ENCODE peak calls at places on chromosomes 16 and 17, in six cellular contexts. Y, D, L, F, P and T are unnamed samples.

GRCh38 chr17:81264640-81265039 is 25.5 kb downstream of the NDUFAF8 start:
- DNase-seq in Y (no peak), D (no peak), L (no peak), F (no peak), P (no peak), T (no peak)

GRCh38 chr16:3020247-3020603 is at the start of gene TNFRSF12A:
- DNase-seq in Y (peak; percentile 94), D (peak; percentile 82), L (peak; percentile 93), F (peak; percentile 93), P (peak; percentile 87), T (peak; percentile 92)

GRCh38 chr16:55326261-55326802 is 2.3 kb downstream of the IRX6 start:
- DNase-seq in Y (no peak), D (no peak), L (no peak), F (peak; percentile 22), P (no peak), T (no peak)

GRCh38 chr17:55319933-55320593 is 55.3 kb downstream of the HLF start:
- DNase-seq in Y (no peak), D (no peak), L (no peak), F (no peak), P (peak; percentile 30), T (no peak)

GRCh38 chr16:30010817-30011504 is at the start of gene DOC2A:
- DNase-seq in Y (no peak), D (no peak), L (peak; percentile 43), F (peak; percentile 78), P (no peak), T (peak; percentile 56)

GRCh38 chr16:75754126-75754525 is 27.8 kb upstream of the CPHXL start:
- DNase-seq in Y (no peak), D (no peak), L (no peak), F (no peak), P (peak; percentile 94), T (no peak)

GRCh38 chr16:75087040-75087979 is 29.3 kb downstream of the LDHD start:
- DNase-seq in Y (no peak), D (no peak), L (peak; percentile 44), F (no peak), P (peak; percentile 27), T (no peak)

GRCh38 chr17:64095144-64095882 is 34.6 kb downstream of the ERN1 start:
- DNase-seq in Y (no peak), D (no peak), L (no peak), F (no peak), P (peak; percentile 97), T (no peak)

GRCh38 chr16:17607075-17607509 is 136.3 kb upstream of the XYLT1 start:
- DNase-seq in Y (no peak), D (no peak), L (no peak), F (no peak), P (no peak), T (no peak)

GRCh38 chr16:84227548-84227947 is 12.3 kb downstream of the KCNG4 start:
- DNase-seq in Y (no peak), D (no peak), L (no peak), F (no peak), P (no peak), T (no peak)

GRCh38 chr17:82241183-82241925 is 12.5 kb downstream of the SLC16A3 start:
- DNase-seq in Y (peak; percentile 93), D (peak; percentile 74), L (peak; percentile 88), F (no peak), P (peak; percentile 81), T (peak; percentile 83)

GRCh38 chr16:6484931-6485330 is 847.7 kb upstream of the RBFOX1 start:
- DNase-seq in Y (no peak), D (no peak), L (no peak), F (no peak), P (peak; percentile 41), T (no peak)

GRCh38 chr17:48374650-48375230 is 55.3 kb downstream of the SKAP1 start:
- DNase-seq in Y (no peak), D (peak; percentile 74), L (peak; percentile 5), F (peak; percentile 74), P (peak; percentile 22), T (no peak)

GRCh38 chr17:74763565-74764387 is 12.4 kb downstream of the NAT9 start:
- DNase-seq in Y (no peak), D (peak; percentile 70), L (no peak), F (peak; percentile 93), P (no peak), T (no peak)

GRCh38 chr17:82449883-82450356 is 632 bp downstream of the CYBC1 start:
- DNase-seq in Y (no peak), D (no peak), L (peak; percentile 35), F (no peak), P (no peak), T (peak; percentile 23)

GRCh38 chr16:27651299-27651698 is 101.4 kb downstream of the KATNIP start:
- DNase-seq in Y (no peak), D (no peak), L (no peak), F (no peak), P (no peak), T (no peak)

GRCh38 chr16:12260647-12261262 is 284.2 kb downstream of the SNX29 start:
- DNase-seq in Y (no peak), D (peak; percentile 71), L (no peak), F (peak; percentile 71), P (peak; percentile 10), T (peak; percentile 76)

GRCh38 chr17:10091051-10091450 is 107.4 kb downstream of the GAS7 start:
- DNase-seq in Y (no peak), D (no peak), L (no peak), F (no peak), P (no peak), T (no peak)

GRCh38 chr17:39678340-39679116 is 9.3 kb downstream of the PGAP3 start:
- DNase-seq in Y (no peak), D (no peak), L (no peak), F (no peak), P (no peak), T (peak; percentile 55)

GRCh38 chr17:39677072-39677471 is 8.8 kb downstream of the PNMT start:
- DNase-seq in Y (no peak), D (no peak), L (no peak), F (no peak), P (no peak), T (peak; percentile 40)

GRCh38 chr17:39677581-39678339 is 9.5 kb downstream of the PNMT start:
- DNase-seq in Y (peak; percentile 94), D (no peak), L (no peak), F (no peak), P (no peak), T (peak; percentile 92)

GRCh38 chr17:39676198-39676819 is 8.1 kb downstream of the PNMT start:
- DNase-seq in Y (peak; percentile 90), D (peak; percentile 51), L (peak; percentile 23), F (no peak), P (peak; percentile 44), T (peak; percentile 93)

DNA sequence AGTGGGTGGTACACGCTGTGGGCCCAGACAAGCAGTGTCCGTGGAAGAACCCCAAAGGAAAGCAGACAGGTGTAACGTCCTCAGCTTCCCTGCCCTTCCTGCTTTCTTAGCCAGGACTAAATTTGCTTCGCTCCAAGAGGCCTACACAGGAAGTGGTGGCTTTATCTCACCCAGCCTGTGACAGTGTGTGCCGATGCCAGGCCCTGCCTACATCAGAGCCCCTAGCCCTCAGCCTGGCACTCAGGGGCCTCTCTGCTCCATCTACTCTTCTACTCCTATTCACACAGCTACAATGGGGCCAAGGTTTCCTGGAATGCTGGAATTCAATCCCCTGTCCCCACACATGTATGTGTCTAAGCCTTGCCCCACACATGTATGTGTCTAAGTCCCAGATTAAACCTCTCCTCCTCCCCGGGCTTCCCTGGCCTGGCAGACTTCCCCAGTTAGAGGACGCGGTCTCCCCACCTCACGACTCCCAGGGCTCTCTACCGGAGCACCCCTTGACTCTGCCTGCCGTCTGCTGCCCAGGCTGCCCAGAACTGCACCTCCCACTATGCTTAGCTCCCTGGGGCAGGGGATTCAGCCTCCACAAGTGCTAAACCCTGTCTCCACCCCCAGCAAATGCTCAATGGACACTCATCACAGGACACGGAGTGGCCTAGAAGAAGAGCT is 8.2 kb downstream of the PGAP3 start:
- DNase-seq in Y (no peak), D (no peak), L (no peak), F (no peak), P (no peak), T (peak; percentile 72)
- H3K4me3 ChIP-seq in Y (no peak overlapping the region), D (no peak overlapping the region), L (no peak overlapping the region), F (no peak overlapping the region), P (no peak overlapping the region), T (no peak overlapping the region)

DNA sequence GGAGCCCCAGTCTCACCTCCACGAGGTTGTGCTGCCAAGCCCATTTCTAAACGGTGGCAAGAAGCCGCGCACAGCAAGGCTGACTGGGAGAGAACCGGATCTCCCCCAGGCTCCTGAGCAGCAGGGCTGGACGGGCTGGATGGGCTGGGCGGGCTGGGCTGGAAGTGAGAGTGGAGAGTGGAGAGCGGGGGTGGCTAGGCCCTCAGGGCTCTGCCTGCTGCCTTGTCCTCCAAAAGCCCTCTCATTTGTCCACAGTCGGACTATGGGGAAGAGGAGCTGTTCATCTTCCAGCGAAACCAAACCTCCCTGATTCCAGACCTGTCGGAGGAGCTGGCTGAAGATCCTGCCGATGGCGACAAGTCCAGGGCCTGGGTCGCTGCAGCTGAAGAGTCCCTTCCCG is 3.2 kb downstream of the DNAAF8 start:
- DNase-seq in Y (no peak), D (no peak), L (no peak), F (no peak), P (peak; percentile 8), T (no peak)
- H3K4me3 ChIP-seq in Y (no peak overlapping the region), D (no peak overlapping the region), L (no peak overlapping the region), F (no peak overlapping the region), P (no peak overlapping the region), T (no peak overlapping the region)

GRCh38 chr17:47298712-47299111 is 25.0 kb upstream of the EFCAB13 start:
- DNase-seq in Y (no peak), D (no peak), L (no peak), F (no peak), P (no peak), T (no peak)
- H3K4me3 ChIP-seq in Y (no peak overlapping the region), D (no peak overlapping the region), L (no peak overlapping the region), F (no peak overlapping the region), P (no peak overlapping the region), T (no peak overlapping the region)

GRCh38 chr16:86221085-86221484 is 289.2 kb upstream of the FOXF1 start:
- DNase-seq in Y (peak; percentile 45), D (no peak), L (no peak), F (no peak), P (no peak), T (no peak)

GRCh38 chr16:86224126-86224525 is 286.2 kb upstream of the FOXF1 start:
- DNase-seq in Y (peak; percentile 21), D (no peak), L (no peak), F (no peak), P (no peak), T (no peak)

GRCh38 chr16:86224629-86225028 is 285.7 kb upstream of the FOXF1 start:
- DNase-seq in Y (no peak), D (no peak), L (no peak), F (no peak), P (no peak), T (no peak)

GRCh38 chr16:86222541-86222940 is 287.8 kb upstream of the FOXF1 start:
- DNase-seq in Y (peak; percentile 26), D (no peak), L (peak; percentile 61), F (peak; percentile 27), P (no peak), T (no peak)

GRCh38 chr16:86222965-86223551 is 287.3 kb upstream of the FOXF1 start:
- DNase-seq in Y (no peak), D (no peak), L (peak; percentile 92), F (no peak), P (no peak), T (no peak)
- H3K4me3 ChIP-seq in Y (no peak overlapping the region), D (no peak overlapping the region), L (peak overlapping the region; percentile 62), F (no peak overlapping the region), P (no peak overlapping the region), T (no peak overlapping the region)

GRCh38 chr17:57782642-57783337 is 37.7 kb upstream of the CCDC182 start:
- DNase-seq in Y (no peak), D (no peak), L (no peak), F (peak; percentile 65), P (no peak), T (no peak)
- H3K4me3 ChIP-seq in Y (no peak overlapping the region), D (peak overlapping the region; percentile 20), L (no peak overlapping the region), F (peak overlapping the region; percentile 29), P (no peak overlapping the region), T (no peak overlapping the region)

GRCh38 chr16:78939600-78939999 is 660.9 kb downstream of the MAF start:
- DNase-seq in Y (no peak), D (no peak), L (no peak), F (no peak), P (no peak), T (no peak)
- H3K4me3 ChIP-seq in Y (no peak overlapping the region), D (no peak overlapping the region), L (no peak overlapping the region), F (no peak overlapping the region), P (no peak overlapping the region), T (no peak overlapping the region)